ENCODE peak calls at places on chromosomes 13 and 19, in nine cellular contexts. One of them, this sample, is unnamed.

GRCh38 chr19:9936151-9937000 is at the start of gene OLFM2:
- DNase-seq in fibroblast of pulmonary artery: no peak
- DNase-seq in CD8-positive, alpha-beta T cell: no peak
- DNase-seq in uterus: peak
- DNase-seq in transverse colon: no peak
- DNase-seq in Peyer's patch: no peak
- DNase-seq in bronchial epithelial cell: no peak
- DNase-seq in kidney epithelial cell: no peak
- DNase-seq in cardiac muscle cell: no peak
- DNase-seq in this sample: no peak

GRCh38 chr19:48194041-48194871 is 23.8 kb downstream of the ZSWIM9 start:
- DNase-seq in Peyer's patch: no peak
- DNase-seq in transverse colon: no peak
- DNase-seq in cardiac muscle cell: peak
- DNase-seq in fibroblast of pulmonary artery: peak
- DNase-seq in CD8-positive, alpha-beta T cell: peak
- DNase-seq in uterus: no peak
- DNase-seq in kidney epithelial cell: no peak
- DNase-seq in bronchial epithelial cell: no peak
- DNase-seq in this sample: no peak

GRCh38 chr19:7434391-7434790 is 54.4 kb downstream of the PEX11G start:
- DNase-seq in uterus: no peak
- DNase-seq in CD8-positive, alpha-beta T cell: no peak
- DNase-seq in cardiac muscle cell: no peak
- DNase-seq in fibroblast of pulmonary artery: no peak
- DNase-seq in kidney epithelial cell: no peak
- DNase-seq in Peyer's patch: no peak
- DNase-seq in bronchial epithelial cell: no peak
- DNase-seq in transverse colon: no peak
- DNase-seq in this sample: no peak

GRCh38 chr13:25037057-25037813 is 58.7 kb upstream of the PABPC3 start:
- DNase-seq in fibroblast of pulmonary artery: peak
- DNase-seq in bronchial epithelial cell: peak
- DNase-seq in transverse colon: peak
- DNase-seq in Peyer's patch: no peak
- DNase-seq in uterus: no peak
- DNase-seq in cardiac muscle cell: peak
- DNase-seq in kidney epithelial cell: peak
- DNase-seq in CD8-positive, alpha-beta T cell: peak
- DNase-seq in this sample: no peak

GRCh38 chr19:44752816-44753618 is 4.5 kb downstream of the BCL3 start:
- DNase-seq in bronchial epithelial cell: peak
- DNase-seq in Peyer's patch: peak
- DNase-seq in kidney epithelial cell: peak
- DNase-seq in cardiac muscle cell: peak
- DNase-seq in CD8-positive, alpha-beta T cell: peak
- DNase-seq in transverse colon: peak
- DNase-seq in fibroblast of pulmonary artery: peak
- DNase-seq in uterus: peak
- DNase-seq in this sample: peak

GRCh38 chr19:1672038-1672768 is 19.8 kb upstream of the TCF3 start:
- DNase-seq in kidney epithelial cell: no peak
- DNase-seq in Peyer's patch: peak
- DNase-seq in CD8-positive, alpha-beta T cell: peak
- DNase-seq in uterus: peak
- DNase-seq in cardiac muscle cell: peak
- DNase-seq in bronchial epithelial cell: no peak
- DNase-seq in transverse colon: peak
- DNase-seq in fibroblast of pulmonary artery: peak
- DNase-seq in this sample: no peak

GRCh38 chr13:36904219-36904618 is 15.8 kb downstream of the SMAD9 start:
- DNase-seq in kidney epithelial cell: no peak
- DNase-seq in transverse colon: peak
- DNase-seq in uterus: no peak
- DNase-seq in CD8-positive, alpha-beta T cell: no peak
- DNase-seq in bronchial epithelial cell: no peak
- DNase-seq in fibroblast of pulmonary artery: no peak
- DNase-seq in Peyer's patch: no peak
- DNase-seq in cardiac muscle cell: no peak
- DNase-seq in this sample: no peak

GRCh38 chr13:105291987-105292386 is 1243.5 kb downstream of the EFNB2 start:
- DNase-seq in cardiac muscle cell: no peak
- DNase-seq in kidney epithelial cell: no peak
- DNase-seq in CD8-positive, alpha-beta T cell: no peak
- DNase-seq in transverse colon: no peak
- DNase-seq in Peyer's patch: no peak
- DNase-seq in bronchial epithelial cell: no peak
- DNase-seq in fibroblast of pulmonary artery: no peak
- DNase-seq in uterus: no peak
- DNase-seq in this sample: no peak

GRCh38 chr13:64718116-64718515 is 2512.0 kb downstream of the PCDH9 start:
- DNase-seq in kidney epithelial cell: peak
- DNase-seq in cardiac muscle cell: no peak
- DNase-seq in transverse colon: no peak
- DNase-seq in uterus: no peak
- DNase-seq in bronchial epithelial cell: no peak
- DNase-seq in CD8-positive, alpha-beta T cell: no peak
- DNase-seq in fibroblast of pulmonary artery: no peak
- DNase-seq in Peyer's patch: no peak
- DNase-seq in this sample: no peak

GRCh38 chr13:59230484-59231264 is 933.1 kb downstream of the DIAPH3 start:
- DNase-seq in fibroblast of pulmonary artery: no peak
- DNase-seq in cardiac muscle cell: no peak
- DNase-seq in uterus: no peak
- DNase-seq in bronchial epithelial cell: no peak
- DNase-seq in transverse colon: no peak
- DNase-seq in Peyer's patch: no peak
- DNase-seq in CD8-positive, alpha-beta T cell: no peak
- DNase-seq in kidney epithelial cell: no peak
- DNase-seq in this sample: no peak

GRCh38 chr19:8390617-8390981 is 439 bp downstream of the RAB11B start:
- DNase-seq in uterus: peak
- DNase-seq in transverse colon: peak
- DNase-seq in bronchial epithelial cell: peak
- DNase-seq in CD8-positive, alpha-beta T cell: peak
- DNase-seq in Peyer's patch: peak
- DNase-seq in kidney epithelial cell: peak
- DNase-seq in cardiac muscle cell: peak
- DNase-seq in fibroblast of pulmonary artery: peak
- DNase-seq in this sample: peak

GRCh38 chr19:37997911-37998344 is 90.9 kb downstream of the SIPA1L3 start:
- DNase-seq in kidney epithelial cell: peak
- DNase-seq in cardiac muscle cell: peak
- DNase-seq in transverse colon: no peak
- DNase-seq in bronchial epithelial cell: peak
- DNase-seq in fibroblast of pulmonary artery: peak
- DNase-seq in CD8-positive, alpha-beta T cell: no peak
- DNase-seq in Peyer's patch: no peak
- DNase-seq in uterus: no peak
- DNase-seq in this sample: no peak

GRCh38 chr19:38001158-38001781 is 94.3 kb downstream of the SIPA1L3 start:
- DNase-seq in kidney epithelial cell: no peak
- DNase-seq in cardiac muscle cell: no peak
- DNase-seq in CD8-positive, alpha-beta T cell: no peak
- DNase-seq in uterus: no peak
- DNase-seq in bronchial epithelial cell: no peak
- DNase-seq in Peyer's patch: no peak
- DNase-seq in fibroblast of pulmonary artery: no peak
- DNase-seq in transverse colon: no peak
- DNase-seq in this sample: no peak

GRCh38 chr19:37999309-38000213 is 92.6 kb downstream of the SIPA1L3 start:
- DNase-seq in CD8-positive, alpha-beta T cell: no peak
- DNase-seq in fibroblast of pulmonary artery: peak
- DNase-seq in bronchial epithelial cell: peak
- DNase-seq in kidney epithelial cell: peak
- DNase-seq in transverse colon: no peak
- DNase-seq in uterus: no peak
- DNase-seq in cardiac muscle cell: peak
- DNase-seq in Peyer's patch: no peak
- DNase-seq in this sample: no peak

GRCh38 chr19:37995346-37995745 is 88.3 kb downstream of the SIPA1L3 start:
- DNase-seq in kidney epithelial cell: no peak
- DNase-seq in uterus: no peak
- DNase-seq in cardiac muscle cell: no peak
- DNase-seq in Peyer's patch: no peak
- DNase-seq in fibroblast of pulmonary artery: no peak
- DNase-seq in bronchial epithelial cell: no peak
- DNase-seq in CD8-positive, alpha-beta T cell: no peak
- DNase-seq in transverse colon: no peak
- DNase-seq in this sample: no peak

GRCh38 chr19:37998801-37999308 is 91.8 kb downstream of the SIPA1L3 start:
- DNase-seq in Peyer's patch: no peak
- DNase-seq in kidney epithelial cell: no peak
- DNase-seq in uterus: no peak
- DNase-seq in bronchial epithelial cell: no peak
- DNase-seq in CD8-positive, alpha-beta T cell: no peak
- DNase-seq in transverse colon: no peak
- DNase-seq in cardiac muscle cell: no peak
- DNase-seq in fibroblast of pulmonary artery: no peak
- DNase-seq in this sample: no peak
- H3K4me3 ChIP-seq in Peyer's patch: no peak
- H3K4me3 ChIP-seq in kidney epithelial cell: no peak
- H3K4me3 ChIP-seq in uterus: no peak
- H3K4me3 ChIP-seq in bronchial epithelial cell: no peak
- H3K4me3 ChIP-seq in CD8-positive, alpha-beta T cell: no peak
- H3K4me3 ChIP-seq in transverse colon: no peak
- H3K4me3 ChIP-seq in cardiac muscle cell: no peak
- H3K4me3 ChIP-seq in fibroblast of pulmonary artery: no peak
- H3K4me3 ChIP-seq in this sample: no peak

DNA sequence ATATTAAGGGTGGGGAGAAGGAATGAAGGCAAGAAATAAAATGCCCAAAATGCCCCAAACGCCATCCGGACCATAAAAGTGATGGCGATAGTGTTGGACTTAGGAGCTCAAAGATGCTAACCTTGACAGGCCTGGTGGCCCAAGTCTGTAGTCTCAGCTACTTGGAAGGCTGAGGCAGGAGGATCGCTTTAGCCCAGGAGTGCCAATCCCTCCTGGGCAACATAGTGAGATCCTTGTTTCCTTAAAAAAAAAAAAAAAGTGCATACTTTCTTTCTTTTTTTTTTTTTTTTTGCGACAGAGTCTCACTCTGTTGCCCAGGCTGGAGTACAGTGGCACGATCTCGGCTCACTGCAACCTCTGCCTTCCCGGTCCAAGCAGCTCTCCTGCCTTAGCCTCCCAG is 32.0 kb upstream of the MRI1 start:
- DNase-seq in kidney epithelial cell: no peak
- DNase-seq in cardiac muscle cell: no peak
- DNase-seq in fibroblast of pulmonary artery: no peak
- DNase-seq in transverse colon: no peak
- DNase-seq in Peyer's patch: no peak
- DNase-seq in bronchial epithelial cell: no peak
- DNase-seq in CD8-positive, alpha-beta T cell: no peak
- DNase-seq in uterus: no peak
- DNase-seq in this sample: no peak
- H3K4me3 ChIP-seq in kidney epithelial cell: peak
- H3K4me3 ChIP-seq in cardiac muscle cell: peak
- H3K4me3 ChIP-seq in fibroblast of pulmonary artery: peak
- H3K4me3 ChIP-seq in transverse colon: no peak
- H3K4me3 ChIP-seq in Peyer's patch: no peak
- H3K4me3 ChIP-seq in bronchial epithelial cell: no peak
- H3K4me3 ChIP-seq in CD8-positive, alpha-beta T cell: no peak
- H3K4me3 ChIP-seq in uterus: no peak
- H3K4me3 ChIP-seq in this sample: peak

DNA sequence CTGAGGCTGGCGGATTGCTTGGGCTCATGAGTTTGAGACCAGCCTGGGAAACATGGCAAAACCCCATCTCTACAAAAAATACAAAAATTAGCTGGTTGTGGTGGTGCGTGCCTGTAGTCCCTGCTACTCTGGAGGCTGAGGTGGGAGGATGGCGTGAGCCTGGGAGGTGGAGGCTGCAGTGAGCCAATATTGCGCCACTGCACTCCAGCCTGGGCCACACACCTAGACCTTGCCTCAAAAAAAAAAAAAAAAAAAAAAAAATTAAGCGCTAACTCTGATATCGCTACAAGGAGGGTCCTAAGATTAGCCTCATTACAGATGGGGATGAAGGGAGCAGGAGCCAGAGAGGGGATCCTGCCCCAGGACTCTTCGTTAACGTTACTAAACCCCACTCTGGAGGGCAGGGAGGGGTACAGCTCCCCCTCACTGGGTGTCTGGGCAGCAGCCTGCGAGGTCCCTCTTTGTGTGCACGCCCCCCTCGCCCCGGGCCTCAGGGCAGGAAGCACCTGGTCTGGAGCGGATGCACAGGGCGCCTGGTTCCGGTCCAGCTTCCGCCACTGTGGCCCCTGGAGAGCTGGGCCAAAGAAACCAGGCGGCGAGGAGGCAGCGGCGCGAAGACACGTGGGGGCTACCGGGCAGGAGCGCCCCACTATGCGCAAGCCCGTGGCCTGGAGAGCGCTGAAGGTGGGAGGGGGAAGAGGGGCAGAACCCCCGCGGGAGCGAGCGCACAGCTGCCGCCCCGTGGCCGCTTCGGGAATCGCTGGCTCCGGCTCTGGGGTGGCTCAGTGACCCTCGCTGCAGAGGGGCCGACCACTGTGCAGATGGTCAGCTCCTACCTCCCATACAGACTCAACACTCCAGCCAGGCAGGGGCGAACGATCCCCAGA is 1.5 kb upstream of the LYL1 start:
- DNase-seq in fibroblast of pulmonary artery: no peak
- DNase-seq in kidney epithelial cell: no peak
- DNase-seq in CD8-positive, alpha-beta T cell: peak
- DNase-seq in Peyer's patch: peak
- DNase-seq in transverse colon: peak
- DNase-seq in uterus: peak
- DNase-seq in cardiac muscle cell: no peak
- DNase-seq in bronchial epithelial cell: no peak
- DNase-seq in this sample: no peak
- H3K4me3 ChIP-seq in fibroblast of pulmonary artery: no peak
- H3K4me3 ChIP-seq in kidney epithelial cell: no peak
- H3K4me3 ChIP-seq in CD8-positive, alpha-beta T cell: peak
- H3K4me3 ChIP-seq in Peyer's patch: peak
- H3K4me3 ChIP-seq in transverse colon: peak
- H3K4me3 ChIP-seq in uterus: no peak
- H3K4me3 ChIP-seq in cardiac muscle cell: no peak
- H3K4me3 ChIP-seq in bronchial epithelial cell: no peak
- H3K4me3 ChIP-seq in this sample: peak

DNA sequence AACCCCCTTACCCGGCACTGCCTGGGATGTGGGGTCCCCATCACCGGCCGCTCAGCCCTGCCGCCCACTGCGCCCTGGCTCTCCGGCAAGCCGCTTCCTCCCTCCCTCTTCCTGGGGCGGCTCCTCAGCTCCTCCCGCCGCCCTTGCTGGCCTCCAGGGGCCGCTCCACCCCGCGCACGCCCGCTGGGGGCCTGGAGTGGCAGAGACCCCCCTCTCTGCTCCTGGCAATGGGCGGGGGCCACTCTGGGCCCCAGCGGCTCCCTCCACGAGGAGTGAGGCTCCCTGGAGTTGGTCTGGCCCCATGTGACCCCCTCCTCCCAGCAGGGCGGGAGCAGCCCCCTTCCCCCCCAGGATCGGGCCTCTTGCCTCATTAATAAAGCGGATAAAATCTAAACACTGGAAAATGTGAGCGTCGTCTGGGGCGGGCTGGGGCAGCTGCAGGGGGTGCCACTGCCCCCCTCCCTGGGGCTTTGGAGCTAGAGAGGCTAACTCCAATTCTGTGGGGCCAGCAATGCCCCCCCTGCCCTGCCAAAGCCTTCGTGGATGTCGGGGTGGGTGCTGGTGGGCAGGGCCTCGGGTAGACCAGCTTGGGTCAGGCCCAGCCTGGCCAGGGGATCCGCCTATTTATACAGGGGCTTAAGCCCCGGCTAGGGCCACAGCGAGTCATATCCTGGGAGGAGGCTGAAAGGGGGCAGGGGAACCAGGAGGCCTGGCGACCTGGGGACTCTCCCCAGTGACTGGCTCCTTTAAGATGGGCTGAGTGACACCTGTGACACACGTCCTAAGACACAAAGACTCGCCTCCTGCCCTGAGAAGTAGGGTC is at the start of gene PTGER1:
- DNase-seq in bronchial epithelial cell: no peak
- DNase-seq in uterus: no peak
- DNase-seq in kidney epithelial cell: no peak
- DNase-seq in transverse colon: no peak
- DNase-seq in fibroblast of pulmonary artery: no peak
- DNase-seq in Peyer's patch: no peak
- DNase-seq in cardiac muscle cell: peak
- DNase-seq in CD8-positive, alpha-beta T cell: no peak
- DNase-seq in this sample: no peak
- H3K4me3 ChIP-seq in bronchial epithelial cell: no peak
- H3K4me3 ChIP-seq in uterus: no peak
- H3K4me3 ChIP-seq in kidney epithelial cell: no peak
- H3K4me3 ChIP-seq in transverse colon: no peak
- H3K4me3 ChIP-seq in fibroblast of pulmonary artery: no peak
- H3K4me3 ChIP-seq in Peyer's patch: no peak
- H3K4me3 ChIP-seq in cardiac muscle cell: no peak
- H3K4me3 ChIP-seq in CD8-positive, alpha-beta T cell: no peak
- H3K4me3 ChIP-seq in this sample: peak

This sample was measured in thoracic aorta.